ENCODE peak calls at places on chromosomes 4 and X, in eight cellular contexts. H, A, I, G, W, F, E and T are unnamed samples.

GRCh38 chrX:122625821-122626220 is 558.3 kb upstream of the GRIA3 start:
- DNase-seq in I (no peak), G (no peak), A (no peak), W (no peak), H (no peak), E (no peak), F (no peak), T (no peak)

GRCh38 chr4:2051086-2051485 is 8.0 kb upstream of the NAT8L start:
- DNase-seq in H (no peak), W (no peak), F (no peak), G (no peak), A (no peak), E (no peak), I (no peak), T (no peak)

GRCh38 chrX:134416106-134416505 is 43.9 kb upstream of the HPRT1 start:
- DNase-seq in F (no peak), E (no peak), I (no peak), H (no peak), A (no peak), G (no peak), W (no peak), T (no peak)

GRCh38 chr4:33494150-33494549 is 2750.2 kb downstream of the ARAP2 start:
- DNase-seq in H (no peak), W (no peak), G (no peak), I (no peak), E (no peak), F (no peak), A (no peak), T (no peak)

GRCh38 chr4:87950516-87950915 is 25.0 kb upstream of the SPP1 start:
- DNase-seq in W (no peak), G (no peak), H (no peak), A (no peak), I (no peak), E (no peak), F (no peak), T (no peak)

GRCh38 chrX:30060718-30061117 is 154.6 kb upstream of the MAGEB2 start:
- DNase-seq in A (no peak), H (no peak), F (no peak), I (no peak), W (no peak), E (no peak), G (no peak), T (no peak)

GRCh38 chr4:118322831-118323502 is 29.8 kb downstream of the PRSS12 start:
- DNase-seq in W (no peak), E (no peak), H (no peak), G (no peak), I (no peak), A (no peak), F (no peak), T (no peak)

GRCh38 chrX:125205918-125206665 is 113.6 kb upstream of the TEX13C start:
- DNase-seq in W (no peak), A (no peak), G (no peak), H (peak; percentile 21), F (no peak), I (no peak), E (no peak), T (peak; percentile 8)

GRCh38 chrX:114152130-114152529 is 431.8 kb upstream of the HTR2C start:
- DNase-seq in G (no peak), A (no peak), H (no peak), F (no peak), W (no peak), E (no peak), I (no peak), T (no peak)

GRCh38 chrX:23765868-23766267 is 17.1 kb upstream of the SAT1 start:
- DNase-seq in E (no peak), H (no peak), G (no peak), A (no peak), I (no peak), F (no peak), W (no peak), T (peak; percentile 24)

GRCh38 chr4:10253765-10254164 is 137.2 kb upstream of the WDR1 start:
- DNase-seq in W (no peak), F (no peak), I (no peak), H (no peak), G (no peak), E (no peak), A (no peak), T (no peak)

GRCh38 chrX:131812847-131813825 is 210.0 kb upstream of the STK26 start:
- DNase-seq in I (peak; percentile 82), G (peak; percentile 26), W (peak; percentile 73), H (peak; percentile 80), A (peak; percentile 87), E (peak; percentile 73), F (peak; percentile 92), T (peak; percentile 75)

GRCh38 chrX:77528034-77528433 is 80.8 kb downstream of the FGF16 start:
- DNase-seq in G (no peak), F (no peak), E (no peak), I (no peak), A (no peak), W (no peak), H (no peak), T (no peak)

GRCh38 chr4:80393246-80393969 is 57.9 kb downstream of the CFAP299 start:
- DNase-seq in A (no peak), E (no peak), I (no peak), G (no peak), W (no peak), H (no peak), F (no peak), T (no peak)

GRCh38 chrX:51641421-51642021 is 22.8 kb upstream of the CENPVL3 start:
- DNase-seq in H (peak; percentile 13), W (no peak), F (no peak), E (no peak), G (no peak), I (no peak), A (no peak), T (no peak)

GRCh38 chr4:48778431-48779094 is 1.5 kb downstream of the FRYL start:
- DNase-seq in G (no peak), A (no peak), H (no peak), E (no peak), W (no peak), F (no peak), I (no peak), T (no peak)

GRCh38 chrX:84876876-84877275 is 126.8 kb upstream of the APOOL start:
- DNase-seq in I (no peak), A (no peak), W (no peak), H (no peak), E (no peak), F (no peak), G (no peak), T (no peak)

GRCh38 chr4:113467581-113467980 is 294.0 kb downstream of the CAMK2D start:
- DNase-seq in H (no peak), A (no peak), G (no peak), I (no peak), E (no peak), F (no peak), W (no peak), T (no peak)

GRCh38 chr4:158285429-158286216 is 75.3 kb downstream of the TMEM144 start:
- DNase-seq in A (no peak), G (no peak), H (no peak), I (no peak), E (no peak), W (no peak), F (no peak), T (no peak)

GRCh38 chrX:121260568-121261240 is 213.3 kb downstream of the GLUD2 start:
- DNase-seq in I (no peak), W (no peak), G (no peak), F (no peak), E (no peak), A (no peak), H (no peak), T (no peak)

GRCh38 chr4:132297346-132297745 is 851.7 kb upstream of the PCDH10 start:
- DNase-seq in W (no peak), A (no peak), H (no peak), I (no peak), E (no peak), F (no peak), G (no peak), T (no peak)

GRCh38 chr4:28435346-28435745 is 1574.7 kb downstream of the STIM2 start:
- DNase-seq in I (no peak), W (no peak), G (no peak), E (no peak), F (no peak), A (no peak), H (no peak), T (no peak)

GRCh38 chrX:148774276-148774675 is 273.9 kb downstream of the AFF2 start:
- DNase-seq in A (no peak), I (no peak), E (no peak), F (no peak), W (no peak), G (no peak), H (no peak), T (no peak)

GRCh38 chr4:143353797-143354196 is 17.1 kb downstream of the GAB1 start:
- DNase-seq in H (no peak), A (no peak), I (no peak), G (no peak), E (no peak), W (no peak), F (no peak), T (no peak)

GRCh38 chr4:84582988-84583870 is at the start of gene CDS1:
- DNase-seq in H (peak; percentile 70), W (peak; percentile 15), F (no peak), A (peak; percentile 22), I (peak; percentile 84), E (peak; percentile 20), G (no peak), T (peak; percentile 91)

GRCh38 chr4:71732706-71733105 is 51.2 kb downstream of the GC start:
- DNase-seq in F (no peak), E (no peak), A (no peak), H (no peak), I (no peak), G (no peak), W (no peak), T (no peak)
- TF ChIP-seq CTCF in F (peak; percentile 48), E (no peak), A (no peak), H (no peak), I (peak; percentile 47), G (peak; percentile 35), W (no peak), T (no peak)

DNA sequence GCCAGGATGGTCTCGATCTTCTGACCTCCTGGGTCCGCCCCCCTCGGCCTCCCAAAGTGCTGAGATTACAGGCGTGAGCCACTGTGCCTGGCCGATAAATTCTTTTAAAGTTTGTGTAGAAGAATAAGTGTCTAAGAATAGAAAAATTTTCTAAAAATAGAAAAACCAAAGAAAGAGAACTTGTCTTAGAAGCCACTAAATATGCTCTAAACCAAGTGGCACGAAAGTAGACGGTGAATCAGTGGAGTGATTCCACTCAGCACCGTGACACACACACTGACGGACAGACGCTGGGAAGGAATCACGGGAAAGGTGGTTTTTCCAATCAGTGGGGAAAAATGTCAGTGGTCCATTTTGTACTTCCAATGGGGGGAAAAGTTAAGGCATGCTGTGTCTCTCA is 72.7 kb upstream of the PSAPL1 start:
- DNase-seq in H (no peak), G (no peak), W (no peak), A (no peak), E (no peak), F (no peak), I (no peak), T (no peak)
- TF ChIP-seq POLR2A in H (no peak), G (no peak), W (no peak), A (no peak), E (no peak), F (no peak), I (no peak), T (no peak)

GRCh38 chr4:178241601-178242118 is 799.4 kb upstream of the AGA start:
- DNase-seq in G (no peak), H (no peak), I (no peak), F (no peak), W (no peak), A (no peak), E (no peak), T (peak; percentile 27)
- H3K27me3 ChIP-seq in G (no peaks in the 10 kb centered on the region), H (no peaks in the 10 kb centered on the region), I (no peaks in the 10 kb centered on the region), F (no peaks in the 10 kb centered on the region), W (no peaks in the 10 kb centered on the region), A (no peaks in the 10 kb centered on the region), E (no peaks in the 10 kb centered on the region), T (no peaks in the 10 kb centered on the region)

GRCh38 chrX:106959897-106960296 is 39.7 kb downstream of the CLDN2 start:
- DNase-seq in F (no peak), E (no peak), H (peak; percentile 6), I (no peak), W (no peak), A (no peak), G (no peak), T (no peak)
- TF ChIP-seq CTCF in F (peak; percentile 13), E (no peak), H (no peak), I (no peak), W (no peak), A (no peak), G (no peak), T (no peak)